ENCODE peak calls at places on chromosomes 3 and 15, in six cellular contexts. Y is CD4-positive, alpha-beta T cell; Z is ascending aorta; Q is Peyer's patch; L is CD8-positive, alpha-beta T cell; E is CD4-positive, alpha-beta memory T cell. D is an unnamed sample. For H3K9me3, the result is how much of the 10 kb centered on the place peaks cover.

GRCh38 chr3:138846350-138846756 is 11.6 kb upstream of the PIK3CB start:
- DNase-seq in Y (no peak), Z (no peak), Q (no peak), L (no peak), E (no peak), D (no peak)

GRCh38 chr3:191973820-191974219 is 512.9 kb downstream of the PYDC2 start:
- DNase-seq in Y (no peak), Z (no peak), Q (no peak), L (no peak), E (no peak), D (no peak)

GRCh38 chr3:168096210-168096795 is 579 bp upstream of the GOLIM4 start:
- DNase-seq in Y (no peak), Z (peak), Q (no peak), L (no peak), E (no peak), D (no peak)

GRCh38 chr3:120442975-120443517 is 7.7 kb downstream of the FSTL1 start:
- DNase-seq in Y (no peak), Z (no peak), Q (no peak), L (no peak), E (no peak), D (no peak)

GRCh38 chr3:71201939-71202338 is 381.6 kb downstream of the FOXP1 start:
- DNase-seq in Y (no peak), Z (no peak), Q (no peak), L (no peak), E (no peak), D (no peak)

GRCh38 chr3:169244119-169244864 is 419.2 kb downstream of the MECOM start:
- DNase-seq in Y (no peak), Z (no peak), Q (no peak), L (no peak), E (no peak), D (no peak)

GRCh38 chr3:172002512-172003078 is 36.8 kb upstream of the FNDC3B start:
- DNase-seq in Y (no peak), Z (no peak), Q (no peak), L (no peak), E (no peak), D (no peak)

GRCh38 chr3:176219970-176220369 is 977.3 kb downstream of the TBL1XR1 start:
- DNase-seq in Y (no peak), Z (no peak), Q (no peak), L (no peak), E (no peak), D (no peak)

GRCh38 chr15:88535100-88535499 is 11.4 kb downstream of the DET1 start:
- DNase-seq in Y (no peak), Z (no peak), Q (no peak), L (no peak), E (no peak), D (no peak)

GRCh38 chr15:48861813-48862431 is 16.0 kb upstream of the EID1 start:
- DNase-seq in Y (no peak), Z (no peak), Q (no peak), L (no peak), E (peak), D (no peak)

GRCh38 chr15:57537072-57537471 is 54.6 kb upstream of the MYZAP start:
- DNase-seq in Y (no peak), Z (peak), Q (no peak), L (no peak), E (no peak), D (no peak)

GRCh38 chr15:78763796-78764241 is 47.4 kb downstream of the ADAMTS7 start:
- DNase-seq in Y (no peak), Z (no peak), Q (peak), L (no peak), E (no peak), D (no peak)

GRCh38 chr3:156817931-156818765 is 8.0 kb upstream of the LEKR1 start:
- DNase-seq in Y (no peak), Z (no peak), Q (no peak), L (no peak), E (no peak), D (no peak)

GRCh38 chr3:54527953-54528352 is 399.9 kb downstream of the LRTM1 start:
- DNase-seq in Y (no peak), Z (no peak), Q (no peak), L (no peak), E (no peak), D (no peak)

GRCh38 chr3:143480306-143480852 is 360.8 kb downstream of the CHST2 start:
- DNase-seq in Y (no peak), Z (no peak), Q (peak), L (no peak), E (no peak), D (no peak)

GRCh38 chr15:63858881-63859280 is 25.1 kb upstream of the HERC1 start:
- DNase-seq in Y (no peak), Z (no peak), Q (no peak), L (no peak), E (no peak), D (no peak)

GRCh38 chr3:115292131-115292530 is 145.0 kb upstream of the ZBTB20 start:
- DNase-seq in Y (no peak), Z (no peak), Q (no peak), L (no peak), E (no peak), D (no peak)

GRCh38 chr3:116757310-116757709 is 47.7 kb downstream of the TUSC7 start:
- DNase-seq in Y (no peak), Z (no peak), Q (no peak), L (no peak), E (no peak), D (no peak)

GRCh38 chr15:31023841-31024240 is 32.4 kb upstream of the MTMR10 start:
- DNase-seq in Y (no peak), Z (no peak), Q (no peak), L (no peak), E (no peak), D (no peak)

GRCh38 chr15:66879511-66879910 is 177.5 kb downstream of the SMAD6 start:
- DNase-seq in Y (no peak), Z (no peak), Q (no peak), L (no peak), E (no peak), D (no peak)

GRCh38 chr3:126208182-126208581 is 27.8 kb upstream of the ALDH1L1 start:
- DNase-seq in Y (no peak), Z (no peak), Q (no peak), L (no peak), E (no peak), D (no peak)

GRCh38 chr15:93941687-93942086 is 289.7 kb upstream of the MCTP2 start:
- DNase-seq in Y (no peak), Z (no peak), Q (no peak), L (no peak), E (no peak), D (no peak)

GRCh38 chr3:65914032-65914739 is 124.5 kb downstream of the MAGI1 start:
- DNase-seq in Y (no peak), Z (no peak), Q (no peak), L (no peak), E (no peak), D (no peak)

GRCh38 chr15:41564286-41564959 is 5.4 kb downstream of the TYRO3 start:
- DNase-seq in Y (no peak), Z (no peak), Q (no peak), L (no peak), E (no peak), D (no peak)

DNA sequence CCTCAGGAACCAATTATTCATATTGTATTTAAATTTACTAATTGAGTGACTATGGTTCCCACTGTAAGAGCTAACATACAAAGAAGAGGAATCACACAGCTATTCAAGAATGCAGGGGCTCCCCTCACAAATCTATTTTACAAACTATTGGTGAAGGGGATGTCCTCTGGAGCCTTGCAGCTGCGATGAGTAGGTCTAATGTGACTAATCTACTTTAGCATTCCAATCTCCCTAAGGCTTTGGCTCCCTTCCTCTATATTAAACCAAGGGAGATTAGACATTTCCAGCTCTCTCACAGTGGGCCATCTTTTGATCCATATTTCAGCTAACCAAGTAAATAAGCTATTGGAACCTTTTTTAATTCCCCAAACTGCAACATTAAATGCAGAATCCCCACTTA is 514.2 kb upstream of the BCHE start:
- DNase-seq in Y (no peak), Z (no peak), Q (no peak), L (no peak), E (no peak), D (no peak)
- H3K9me3 ChIP-seq in Y (under half), Z (under half), Q (under half), L (under half), E (under half), D (under half)

DNA sequence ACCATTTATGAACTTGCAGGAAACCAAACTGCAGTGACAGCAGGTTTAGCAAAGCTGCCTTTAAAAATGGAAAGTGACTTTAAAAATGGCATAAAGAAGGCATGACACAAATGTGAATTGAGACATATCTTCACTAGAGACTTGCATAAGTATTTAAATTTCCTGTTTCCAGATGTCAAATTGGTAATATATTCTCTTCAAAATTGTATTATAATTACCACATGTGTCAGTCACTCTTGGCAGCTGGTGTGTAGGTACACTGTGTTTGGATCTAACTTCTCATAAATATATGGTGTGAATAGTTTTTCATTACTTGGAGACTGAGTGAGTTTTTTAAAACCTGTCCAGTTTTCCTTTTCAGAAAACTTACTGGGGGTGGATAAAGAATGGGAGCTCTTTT is 636.2 kb upstream of the SGO1 start:
- DNase-seq in Y (no peak), Z (no peak), Q (no peak), L (no peak), E (no peak), D (no peak)
- H3K9me3 ChIP-seq in Y (under half), Z (under half), Q (under half), L (under half), E (under half), D (under half)

GRCh38 chr15:25245801-25246622 is 192.8 kb downstream of the UBE3A start:
- DNase-seq in Y (no peak), Z (no peak), Q (peak), L (peak), E (no peak), D (no peak)

GRCh38 chr15:25242166-25242879 is 196.5 kb downstream of the UBE3A start:
- DNase-seq in Y (no peak), Z (no peak), Q (peak), L (no peak), E (no peak), D (no peak)

GRCh38 chr15:25244731-25245585 is 193.9 kb downstream of the UBE3A start:
- DNase-seq in Y (no peak), Z (no peak), Q (peak), L (no peak), E (no peak), D (peak)

GRCh38 chr15:25242957-25243799 is 195.6 kb downstream of the UBE3A start:
- DNase-seq in Y (no peak), Z (no peak), Q (peak), L (peak), E (no peak), D (no peak)

GRCh38 chr15:25243800-25244097 is 195.1 kb downstream of the UBE3A start:
- DNase-seq in Y (no peak), Z (no peak), Q (peak), L (no peak), E (no peak), D (no peak)
- H3K9me3 ChIP-seq in Y (under half), Z (under half), Q (under half), L (under half), E (under half), D (under half)

GRCh38 chr15:26516102-26516980 is 256.5 kb downstream of the GABRB3 start:
- DNase-seq in Y (no peak), Z (no peak), Q (no peak), L (no peak), E (no peak), D (no peak)

GRCh38 chr15:26521142-26521541 is 251.7 kb downstream of the GABRB3 start:
- DNase-seq in Y (no peak), Z (no peak), Q (no peak), L (no peak), E (no peak), D (no peak)

DNA sequence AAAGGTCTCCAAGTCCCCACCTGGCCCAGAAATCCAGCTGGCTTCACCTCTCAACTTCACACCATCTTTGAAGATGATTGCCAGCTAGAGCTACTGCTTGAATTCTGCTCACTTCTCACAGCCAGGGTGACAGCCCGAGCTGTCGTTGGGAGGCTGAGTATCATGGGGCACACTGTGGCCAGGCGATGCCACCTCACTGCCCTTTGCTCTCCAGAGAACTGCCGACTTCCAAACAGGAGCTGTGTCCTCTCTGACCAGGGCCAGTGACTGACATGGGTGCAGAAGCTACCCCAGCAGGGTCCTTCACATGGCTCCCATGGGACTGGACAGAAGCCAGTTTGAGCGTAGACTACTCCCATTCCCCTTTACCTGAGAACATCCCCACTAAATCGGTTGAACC is 254.0 kb downstream of the GABRB3 start:
- DNase-seq in Y (no peak), Z (no peak), Q (no peak), L (no peak), E (no peak), D (no peak)
- H3K9me3 ChIP-seq in Y (under half), Z (under half), Q (under half), L (under half), E (under half), D (under half)

GRCh38 chr3:15851735-15852134 is 54.0 kb upstream of the ANKRD28 start:
- DNase-seq in Y (no peak), Z (no peak), Q (no peak), L (no peak), E (no peak), D (no peak)
- H3K9me3 ChIP-seq in Y (under half), Z (under half), Q (under half), L (under half), E (under half), D (under half)

GRCh38 chr3:30343861-30344260 is 262.5 kb upstream of the TGFBR2 start:
- DNase-seq in Y (no peak), Z (no peak), Q (no peak), L (no peak), E (no peak), D (no peak)

GRCh38 chr3:30341851-30342250 is 264.6 kb upstream of the TGFBR2 start:
- DNase-seq in Y (no peak), Z (no peak), Q (no peak), L (no peak), E (no peak), D (no peak)

GRCh38 chr3:30342319-30343060 is 263.9 kb upstream of the TGFBR2 start:
- DNase-seq in Y (no peak), Z (peak), Q (no peak), L (no peak), E (no peak), D (no peak)

GRCh38 chr3:30344288-30344687 is 262.1 kb upstream of the TGFBR2 start:
- DNase-seq in Y (no peak), Z (no peak), Q (no peak), L (no peak), E (no peak), D (no peak)

DNA sequence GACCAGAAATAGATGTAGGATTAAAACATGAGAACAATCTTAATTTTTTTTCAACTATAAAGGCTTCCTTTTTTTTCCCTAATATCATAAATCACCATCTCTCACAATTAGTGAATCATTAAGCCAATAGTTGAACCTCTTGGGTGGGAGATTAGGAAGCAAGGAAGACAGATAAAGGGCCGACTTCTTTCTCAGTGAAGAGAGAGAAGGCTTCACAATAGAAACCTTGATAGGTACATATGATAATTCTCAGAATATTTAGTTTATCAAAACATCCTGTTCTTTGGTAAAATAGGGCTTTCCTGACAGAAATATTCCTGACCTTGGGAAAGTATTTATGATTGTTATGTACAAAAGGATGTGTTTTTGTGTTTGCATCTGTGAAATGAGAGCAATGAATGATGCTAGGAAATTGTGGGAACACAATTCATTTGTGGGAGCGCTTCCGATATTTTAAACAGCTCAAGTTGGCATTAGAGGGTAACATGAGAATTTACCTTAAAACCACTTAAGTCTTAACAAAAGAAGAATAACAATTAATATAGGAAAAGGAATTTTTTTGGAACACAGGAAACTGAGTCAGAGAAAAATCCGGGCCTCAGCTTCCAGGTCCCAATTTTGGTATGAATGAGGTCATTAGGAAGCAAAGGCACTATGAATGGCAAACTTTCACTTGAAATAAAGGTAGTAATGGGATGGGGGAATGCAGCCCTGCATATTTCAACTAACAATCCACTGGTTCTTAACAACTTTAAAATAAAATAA is 263.2 kb upstream of the TGFBR2 start:
- DNase-seq in Y (no peak), Z (no peak), Q (no peak), L (no peak), E (no peak), D (no peak)
- H3K9me3 ChIP-seq in Y (under half), Z (under half), Q (under half), L (under half), E (under half), D (under half)

GRCh38 chr3:43048470-43048869 is 57.4 kb downstream of the POMGNT2 start:
- DNase-seq in Y (no peak), Z (no peak), Q (no peak), L (peak), E (no peak), D (no peak)
- H3K9me3 ChIP-seq in Y (under half), Z (under half), Q (under half), L (under half), E (under half), D (under half)

DNA sequence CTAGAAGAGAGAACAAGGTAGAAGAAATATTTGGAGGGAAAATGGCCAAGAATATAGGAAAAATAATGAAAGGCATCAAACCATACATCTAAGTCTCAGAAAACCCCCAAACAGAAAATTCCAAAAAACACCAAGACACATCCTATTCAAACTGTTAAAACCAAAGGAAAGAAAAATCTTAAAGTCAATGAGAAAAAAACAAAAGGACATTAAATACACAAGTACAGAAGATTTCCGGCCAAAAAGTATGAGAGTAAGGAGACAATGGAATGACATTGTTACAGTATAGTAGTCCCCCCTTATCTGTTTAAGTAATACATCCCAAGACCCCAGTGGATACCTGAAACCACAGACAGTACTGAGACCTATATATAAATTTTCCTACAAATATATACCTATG is 18.8 kb downstream of the CLASP2 start:
- DNase-seq in Y (no peak), Z (no peak), Q (no peak), L (no peak), E (no peak), D (no peak)
- H3K9me3 ChIP-seq in Y (under half), Z (under half), Q (under half), L (under half), E (under half), D (under half)

GRCh38 chr3:189945935-189946709 is 174.6 kb downstream of the P3H2 start:
- DNase-seq in Y (no peak), Z (no peak), Q (no peak), L (no peak), E (no peak), D (no peak)
- H3K9me3 ChIP-seq in Y (under half), Z (under half), Q (under half), L (under half), E (under half), D (under half)